ENCODE peak calls at places on chromosomes 16 and 17, in seven cellular contexts. G is left ventricle myocardium inferior; B is mucosa of descending colon; I is WTC11; Y is esophagus muscularis mucosa; C is CD8-positive, alpha-beta T cell; E is neural progenitor cell. P is an unnamed sample.

GRCh38 chr17:70365098-70365583 is 195.8 kb downstream of the KCNJ2 start:
- DNase-seq in G (no peak), B (no peak), I (no peak), Y (no peak), C (no peak), E (no peak), P (no peak)

GRCh38 chr17:48878920-48879898 is 13.4 kb upstream of the ATP5MC1 start:
- DNase-seq in G (no peak), B (peak; percentile 72), I (peak; percentile 68), Y (no peak), C (peak; percentile 71), E (peak; percentile 80), P (peak; percentile 62)

GRCh38 chr16:53921042-53921441 is 217.1 kb downstream of the FTO start:
- DNase-seq in G (no peak), B (no peak), I (no peak), Y (no peak), C (no peak), E (peak; percentile 59), P (no peak)

GRCh38 chr17:21002309-21003006 is 40.4 kb downstream of the USP22 start:
- DNase-seq in G (no peak), B (no peak), I (no peak), Y (no peak), C (no peak), E (no peak), P (no peak)

GRCh38 chr17:14297161-14297851 is 3.6 kb upstream of the HS3ST3B1 start:
- DNase-seq in G (peak; percentile 21), B (peak; percentile 35), I (peak; percentile 77), Y (peak; percentile 87), C (peak; percentile 65), E (peak; percentile 86), P (peak; percentile 77)

GRCh38 chr16:19084879-19085278 is 17.5 kb downstream of the COQ7 start:
- DNase-seq in G (no peak), B (no peak), I (no peak), Y (no peak), C (no peak), E (no peak), P (no peak)

GRCh38 chr17:49986396-49987289 is 8.4 kb downstream of the DLX3 start:
- DNase-seq in G (no peak), B (no peak), I (no peak), Y (no peak), C (no peak), E (no peak), P (no peak)

GRCh38 chr17:37107406-37108083 is 158.8 kb downstream of the AATF start:
- DNase-seq in G (peak; percentile 68), B (no peak), I (no peak), Y (no peak), C (no peak), E (no peak), P (no peak)

GRCh38 chr16:87945351-87946042 is 5.7 kb upstream of the BANP start:
- DNase-seq in G (peak; percentile 73), B (peak; percentile 76), I (peak; percentile 60), Y (no peak), C (no peak), E (peak; percentile 46), P (peak; percentile 56)

GRCh38 chr17:40854175-40854814 is 12.7 kb downstream of the KRT12 start:
- DNase-seq in G (no peak), B (no peak), I (no peak), Y (no peak), C (no peak), E (no peak), P (no peak)
- TF ChIP-seq CTCF in G (no peak), B (no peak), I (no peak), Y (no peak), C (no peak), E (no peak), P (no peak)

GRCh38 chr16:17416461-17417221 is 54.1 kb downstream of the XYLT1 start:
- DNase-seq in G (peak; percentile 21), B (peak; percentile 45), I (peak; percentile 31), Y (no peak), C (peak; percentile 70), E (no peak), P (no peak)
- TF ChIP-seq CTCF in G (peak; percentile 34), B (no peak), I (no peak), Y (peak; percentile 18), C (peak; percentile 43), E (no peak), P (no peak)

GRCh38 chr17:78040561-78041400 is 82.3 kb downstream of the TNRC6C start:
- DNase-seq in G (peak; percentile 63), B (peak; percentile 53), I (no peak), Y (peak; percentile 92), C (peak; percentile 55), E (no peak), P (no peak)
- TF ChIP-seq CTCF in G (no peak), B (no peak), I (no peak), Y (no peak), C (no peak), E (no peak), P (no peak)

DNA sequence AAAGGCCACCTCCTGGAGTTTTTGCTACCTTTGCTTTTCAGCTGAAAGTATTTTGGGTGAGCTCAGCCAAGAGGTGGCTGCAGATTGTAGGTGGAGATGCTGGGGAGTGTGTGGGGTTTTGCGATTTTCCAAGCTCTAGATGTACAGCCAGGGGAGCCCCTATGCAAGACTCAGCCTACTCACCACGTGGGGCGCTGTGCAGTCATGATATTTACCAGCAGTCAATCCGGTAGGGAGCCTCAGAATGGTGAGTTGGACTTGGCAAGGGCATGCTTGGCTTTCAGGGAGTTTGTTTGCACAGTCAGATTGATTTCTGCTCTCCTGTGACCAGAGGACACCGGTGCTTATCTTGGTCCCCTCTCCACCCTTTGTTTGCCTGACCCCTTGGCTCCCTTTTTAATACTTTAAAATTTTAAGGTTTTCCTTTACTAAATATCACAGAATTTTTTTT is 175.3 kb downstream of the UTP18 start:
- DNase-seq in G (peak; percentile 20), B (peak; percentile 63), I (peak; percentile 79), Y (peak; percentile 75), C (no peak), E (peak; percentile 78), P (peak; percentile 82)
- TF ChIP-seq CTCF in G (peak; percentile 39), B (no peak), I (peak; percentile 38), Y (no peak), C (no peak), E (peak; percentile 70), P (peak; percentile 68)

GRCh38 chr17:1643293-1643998 is 2.1 kb downstream of the SCARF1 start:
- DNase-seq in G (no peak), B (peak; percentile 87), I (peak; percentile 91), Y (no peak), C (peak; percentile 76), E (peak; percentile 87), P (peak; percentile 62)
- TF ChIP-seq CTCF in G (no peak), B (peak; percentile 19), I (no peak), Y (no peak), C (peak; percentile 29), E (peak; percentile 57), P (peak; percentile 20)

DNA sequence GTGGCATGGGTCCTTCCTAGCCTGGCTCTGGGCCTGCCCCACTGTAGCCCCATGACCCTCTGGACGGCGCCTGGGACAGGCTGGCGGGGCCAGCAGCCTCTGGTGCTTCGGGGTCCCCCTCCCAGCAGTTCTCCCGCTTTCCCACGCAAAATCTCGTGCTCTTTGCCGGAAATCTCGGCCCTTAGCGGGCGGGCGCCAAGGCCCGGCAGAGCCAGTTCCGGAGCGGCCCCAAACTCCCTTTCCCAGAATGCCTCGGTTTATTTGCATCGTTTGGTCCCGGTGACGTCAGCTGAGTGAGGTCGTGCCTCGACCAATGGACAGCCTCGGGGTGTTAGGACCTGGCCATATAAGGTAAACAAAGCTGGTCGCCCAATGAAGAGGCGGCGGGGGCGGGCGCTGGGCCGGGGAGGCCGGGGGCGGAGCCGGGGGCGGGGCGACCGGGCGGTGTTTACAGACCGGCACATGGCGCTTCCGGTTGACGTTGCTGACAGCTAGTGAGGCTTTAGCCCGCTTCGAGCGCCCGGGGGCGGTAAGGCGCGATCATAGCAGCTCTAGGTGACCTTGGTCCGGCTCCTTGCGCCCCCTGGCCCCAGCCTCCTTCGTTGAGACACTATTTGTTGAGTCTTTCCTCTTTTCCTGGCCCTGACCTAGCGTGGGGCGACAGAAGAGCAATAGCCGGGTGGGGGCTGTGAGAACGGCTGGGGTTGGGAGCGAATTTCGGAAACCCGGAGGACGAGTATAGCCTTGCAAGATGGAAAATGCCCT is 1.5 kb upstream of the UBALD1 start:
- DNase-seq in G (peak; percentile 99), B (peak; percentile 100), I (peak; percentile 99), Y (peak; percentile 100), C (peak; percentile 98), E (peak; percentile 100), P (peak; percentile 98)
- TF ChIP-seq CTCF in G (peak; percentile 51), B (peak; percentile 37), I (no peak), Y (peak; percentile 21), C (no peak), E (peak; percentile 59), P (no peak)